ENCODE peak calls at places on chromosome 15, in five cellular contexts. One of them, this sample, is unnamed.

GRCh38 chr15:88393719-88394519 is 73.3 kb downstream of the MRPL46 start:
- DNase-seq in pons: no peak
- DNase-seq in CD4-positive, CD25-positive, alpha-beta regulatory T cell: no peak
- DNase-seq in GM13976: no peak
- DNase-seq in skeletal muscle cell: no peak
- DNase-seq in this sample: peak; percentile 68

GRCh38 chr15:56871867-56872266 is 46.6 kb upstream of the TCF12 start:
- DNase-seq in pons: peak; percentile 31
- DNase-seq in CD4-positive, CD25-positive, alpha-beta regulatory T cell: no peak
- DNase-seq in GM13976: no peak
- DNase-seq in skeletal muscle cell: no peak
- DNase-seq in this sample: no peak

GRCh38 chr15:34679326-34679725 is 75.5 kb downstream of the GJD2 start:
- DNase-seq in pons: no peak
- DNase-seq in CD4-positive, CD25-positive, alpha-beta regulatory T cell: no peak
- DNase-seq in GM13976: no peak
- DNase-seq in skeletal muscle cell: no peak
- DNase-seq in this sample: no peak

GRCh38 chr15:48929611-48930170 is 34.0 kb downstream of the SHC4 start:
- DNase-seq in pons: no peak
- DNase-seq in CD4-positive, CD25-positive, alpha-beta regulatory T cell: no peak
- DNase-seq in GM13976: no peak
- DNase-seq in skeletal muscle cell: no peak
- DNase-seq in this sample: no peak

GRCh38 chr15:56244237-56244810 is 645 bp upstream of the RFX7 start:
- DNase-seq in pons: peak; percentile 84
- DNase-seq in CD4-positive, CD25-positive, alpha-beta regulatory T cell: no peak
- DNase-seq in GM13976: peak; percentile 55
- DNase-seq in skeletal muscle cell: peak; percentile 47
- DNase-seq in this sample: peak; percentile 24

GRCh38 chr15:65101418-65101890 is 13.5 kb downstream of the UBAP1L start:
- DNase-seq in pons: peak; percentile 55
- DNase-seq in CD4-positive, CD25-positive, alpha-beta regulatory T cell: peak; percentile 9
- DNase-seq in GM13976: peak; percentile 73
- DNase-seq in skeletal muscle cell: no peak
- DNase-seq in this sample: no peak

GRCh38 chr15:76936671-76937070 is 5.1 kb downstream of the RCN2 start:
- DNase-seq in pons: no peak
- DNase-seq in CD4-positive, CD25-positive, alpha-beta regulatory T cell: no peak
- DNase-seq in GM13976: no peak
- DNase-seq in skeletal muscle cell: no peak
- DNase-seq in this sample: no peak

GRCh38 chr15:60932051-60932915 is 296.8 kb downstream of the RORA start:
- DNase-seq in pons: peak; percentile 36
- DNase-seq in CD4-positive, CD25-positive, alpha-beta regulatory T cell: peak; percentile 11
- DNase-seq in GM13976: no peak
- DNase-seq in skeletal muscle cell: peak; percentile 35
- DNase-seq in this sample: peak; percentile 58

GRCh38 chr15:68795298-68795848 is 25.3 kb downstream of the ANP32A start:
- DNase-seq in pons: peak; percentile 96
- DNase-seq in CD4-positive, CD25-positive, alpha-beta regulatory T cell: peak; percentile 63
- DNase-seq in GM13976: peak; percentile 75
- DNase-seq in skeletal muscle cell: peak; percentile 53
- DNase-seq in this sample: no peak

GRCh38 chr15:88897142-88897455 is 1.8 kb upstream of the HAPLN3 start:
- DNase-seq in pons: no peak
- DNase-seq in CD4-positive, CD25-positive, alpha-beta regulatory T cell: no peak
- DNase-seq in GM13976: no peak
- DNase-seq in skeletal muscle cell: no peak
- DNase-seq in this sample: no peak

GRCh38 chr15:63628123-63628822 is 31.1 kb downstream of the FBXL22 start:
- DNase-seq in pons: peak; percentile 91
- DNase-seq in CD4-positive, CD25-positive, alpha-beta regulatory T cell: no peak
- DNase-seq in GM13976: no peak
- DNase-seq in skeletal muscle cell: no peak
- DNase-seq in this sample: no peak

GRCh38 chr15:57747206-57747605 is 40.7 kb downstream of the POLR2M start:
- DNase-seq in pons: no peak
- DNase-seq in CD4-positive, CD25-positive, alpha-beta regulatory T cell: peak; percentile 3
- DNase-seq in GM13976: no peak
- DNase-seq in skeletal muscle cell: no peak
- DNase-seq in this sample: no peak

GRCh38 chr15:51245628-51246027 is 92.8 kb downstream of the CYP19A1 start:
- DNase-seq in pons: no peak
- DNase-seq in CD4-positive, CD25-positive, alpha-beta regulatory T cell: no peak
- DNase-seq in GM13976: no peak
- DNase-seq in skeletal muscle cell: no peak
- DNase-seq in this sample: no peak

GRCh38 chr15:39803016-39803415 is 20.4 kb upstream of the FSIP1 start:
- DNase-seq in pons: no peak
- DNase-seq in CD4-positive, CD25-positive, alpha-beta regulatory T cell: no peak
- DNase-seq in GM13976: no peak
- DNase-seq in skeletal muscle cell: no peak
- DNase-seq in this sample: no peak

GRCh38 chr15:31291048-31291578 is 35.5 kb upstream of the KLF13 start:
- DNase-seq in pons: no peak
- DNase-seq in CD4-positive, CD25-positive, alpha-beta regulatory T cell: no peak
- DNase-seq in GM13976: no peak
- DNase-seq in skeletal muscle cell: no peak
- DNase-seq in this sample: no peak

GRCh38 chr15:74839526-74840395 is 3.2 kb downstream of the ULK3 start:
- DNase-seq in pons: no peak
- DNase-seq in CD4-positive, CD25-positive, alpha-beta regulatory T cell: no peak
- DNase-seq in GM13976: no peak
- DNase-seq in skeletal muscle cell: no peak
- DNase-seq in this sample: no peak

GRCh38 chr15:22224241-22224671 is 143.9 kb downstream of the OR4M2 start:
- DNase-seq in pons: no peak
- DNase-seq in CD4-positive, CD25-positive, alpha-beta regulatory T cell: peak; percentile 18
- DNase-seq in GM13976: no peak
- DNase-seq in skeletal muscle cell: no peak
- DNase-seq in this sample: no peak

GRCh38 chr15:56371495-56372147 is 6.4 kb downstream of the TEX9 start:
- DNase-seq in pons: peak; percentile 14
- DNase-seq in CD4-positive, CD25-positive, alpha-beta regulatory T cell: no peak
- DNase-seq in GM13976: peak; percentile 23
- DNase-seq in skeletal muscle cell: no peak
- DNase-seq in this sample: no peak

GRCh38 chr15:66126057-66126855 is 127.3 kb downstream of the MEGF11 start:
- DNase-seq in pons: no peak
- DNase-seq in CD4-positive, CD25-positive, alpha-beta regulatory T cell: no peak
- DNase-seq in GM13976: no peak
- DNase-seq in skeletal muscle cell: no peak
- DNase-seq in this sample: no peak

GRCh38 chr15:40293905-40294895 is 11.3 kb upstream of the ANKRD63 start:
- DNase-seq in pons: no peak
- DNase-seq in CD4-positive, CD25-positive, alpha-beta regulatory T cell: no peak
- DNase-seq in GM13976: no peak
- DNase-seq in skeletal muscle cell: no peak
- DNase-seq in this sample: no peak

GRCh38 chr15:25406846-25407245 is 32.0 kb downstream of the UBE3A start:
- DNase-seq in pons: no peak
- DNase-seq in CD4-positive, CD25-positive, alpha-beta regulatory T cell: no peak
- DNase-seq in GM13976: no peak
- DNase-seq in skeletal muscle cell: no peak
- DNase-seq in this sample: no peak

GRCh38 chr15:28981351-28981720 is 95.6 kb downstream of the APBA2 start:
- DNase-seq in pons: no peak
- DNase-seq in CD4-positive, CD25-positive, alpha-beta regulatory T cell: no peak
- DNase-seq in GM13976: no peak
- DNase-seq in skeletal muscle cell: no peak
- DNase-seq in this sample: no peak

GRCh38 chr15:85690546-85691226 is 104.0 kb downstream of the KLHL25 start:
- DNase-seq in pons: no peak
- DNase-seq in CD4-positive, CD25-positive, alpha-beta regulatory T cell: peak; percentile 42
- DNase-seq in GM13976: peak; percentile 31
- DNase-seq in skeletal muscle cell: no peak
- DNase-seq in this sample: no peak

GRCh38 chr15:85463273-85463937 is 83.0 kb downstream of the AKAP13 start:
- DNase-seq in pons: no peak
- DNase-seq in CD4-positive, CD25-positive, alpha-beta regulatory T cell: no peak
- DNase-seq in GM13976: no peak
- DNase-seq in skeletal muscle cell: no peak
- DNase-seq in this sample: no peak

GRCh38 chr15:57445872-57446271 is 69.6 kb downstream of the CGNL1 start:
- DNase-seq in pons: no peak
- DNase-seq in CD4-positive, CD25-positive, alpha-beta regulatory T cell: no peak
- DNase-seq in GM13976: no peak
- DNase-seq in skeletal muscle cell: no peak
- DNase-seq in this sample: no peak

GRCh38 chr15:74327756-74328155 is 39.7 kb downstream of the CYP11A1 start:
- DNase-seq in pons: no peak
- DNase-seq in CD4-positive, CD25-positive, alpha-beta regulatory T cell: no peak
- DNase-seq in GM13976: no peak
- DNase-seq in skeletal muscle cell: no peak
- DNase-seq in this sample: no peak

GRCh38 chr15:88994286-88994685 is 81.1 kb upstream of the MFGE8 start:
- DNase-seq in pons: no peak
- DNase-seq in CD4-positive, CD25-positive, alpha-beta regulatory T cell: no peak
- DNase-seq in GM13976: no peak
- DNase-seq in skeletal muscle cell: no peak
- DNase-seq in this sample: no peak

GRCh38 chr15:38070778-38071177 is 136.3 kb downstream of the TMCO5A start:
- DNase-seq in pons: no peak
- DNase-seq in CD4-positive, CD25-positive, alpha-beta regulatory T cell: no peak
- DNase-seq in GM13976: no peak
- DNase-seq in skeletal muscle cell: no peak
- DNase-seq in this sample: no peak

GRCh38 chr15:90001062-90001682 is at the start of gene ZNF710:
- DNase-seq in pons: peak; percentile 80
- DNase-seq in CD4-positive, CD25-positive, alpha-beta regulatory T cell: peak; percentile 45
- DNase-seq in GM13976: peak; percentile 85
- DNase-seq in skeletal muscle cell: no peak
- DNase-seq in this sample: peak; percentile 21

GRCh38 chr15:75573001-75573400 is 6.1 kb downstream of the PTPN9 start:
- DNase-seq in pons: no peak
- DNase-seq in CD4-positive, CD25-positive, alpha-beta regulatory T cell: no peak
- DNase-seq in GM13976: no peak
- DNase-seq in skeletal muscle cell: no peak
- DNase-seq in this sample: no peak

GRCh38 chr15:69484837-69485236 is 32.2 kb downstream of the RPLP1 start:
- DNase-seq in pons: no peak
- DNase-seq in CD4-positive, CD25-positive, alpha-beta regulatory T cell: no peak
- DNase-seq in GM13976: no peak
- DNase-seq in skeletal muscle cell: no peak
- DNase-seq in this sample: no peak

GRCh38 chr15:82079736-82080135 is 33.9 kb upstream of the MEX3B start:
- DNase-seq in pons: no peak
- DNase-seq in CD4-positive, CD25-positive, alpha-beta regulatory T cell: no peak
- DNase-seq in GM13976: no peak
- DNase-seq in skeletal muscle cell: peak; percentile 8
- DNase-seq in this sample: no peak

GRCh38 chr15:101637549-101638318 is 14.4 kb downstream of the TM2D3 start:
- DNase-seq in pons: no peak
- DNase-seq in CD4-positive, CD25-positive, alpha-beta regulatory T cell: no peak
- DNase-seq in GM13976: no peak
- DNase-seq in skeletal muscle cell: no peak
- DNase-seq in this sample: no peak

GRCh38 chr15:74275957-74276356 is 39.8 kb downstream of the CCDC33 start:
- DNase-seq in pons: no peak
- DNase-seq in CD4-positive, CD25-positive, alpha-beta regulatory T cell: no peak
- DNase-seq in GM13976: no peak
- DNase-seq in skeletal muscle cell: no peak
- DNase-seq in this sample: no peak

GRCh38 chr15:25743160-25743908 is 119.8 kb downstream of the ATP10A start:
- DNase-seq in pons: no peak
- DNase-seq in CD4-positive, CD25-positive, alpha-beta regulatory T cell: no peak
- DNase-seq in GM13976: no peak
- DNase-seq in skeletal muscle cell: no peak
- DNase-seq in this sample: no peak

GRCh38 chr15:68014219-68014618 is 39.9 kb upstream of the PIAS1 start:
- DNase-seq in pons: no peak
- DNase-seq in CD4-positive, CD25-positive, alpha-beta regulatory T cell: no peak
- DNase-seq in GM13976: no peak
- DNase-seq in skeletal muscle cell: no peak
- DNase-seq in this sample: no peak